ENCODE peak calls at places on chromosome 13, in four cellular contexts. K is fibroblast of lung, W is MCF 10A, L is NCI-H345. B is an unnamed sample.

GRCh38 chr13:113837554-113838355 is 26.1 kb downstream of the GAS6 start:
- DNase-seq in K (peak), W (peak), L (peak), B (no peak)

GRCh38 chr13:110329258-110329657 is 22.2 kb downstream of the COL4A2 start:
- DNase-seq in K (peak), W (no peak), L (no peak), B (no peak)

GRCh38 chr13:113448885-113449692 is 4.2 kb downstream of the ADPRHL1 start:
- DNase-seq in K (no peak), W (peak), L (peak), B (peak)

GRCh38 chr13:93289842-93290241 is 63.2 kb downstream of the GPC6 start:
- DNase-seq in K (no peak), W (no peak), L (no peak), B (peak)

GRCh38 chr13:113545455-113545930 is 39.1 kb upstream of the TFDP1 start:
- DNase-seq in K (peak), W (no peak), L (no peak), B (no peak)

GRCh38 chr13:109785892-109786450 is 412 bp downstream of the IRS2 start:
- DNase-seq in K (no peak), W (no peak), L (no peak), B (no peak)

GRCh38 chr13:64680739-64681138 is 2549.4 kb downstream of the PCDH9 start:
- DNase-seq in K (no peak), W (peak), L (no peak), B (no peak)

GRCh38 chr13:59823495-59823894 is 340.2 kb downstream of the DIAPH3 start:
- DNase-seq in K (peak), W (peak), L (no peak), B (no peak)

GRCh38 chr13:106532111-106532929 is 3.1 kb downstream of the EFNB2 start:
- DNase-seq in K (peak), W (peak), L (no peak), B (no peak)

GRCh38 chr13:113672002-113672651 is 5.1 kb downstream of the GRK1 start:
- DNase-seq in K (no peak), W (no peak), L (no peak), B (no peak)

GRCh38 chr13:109166807-109167206 is 537.4 kb downstream of the MYO16 start:
- DNase-seq in K (no peak), W (no peak), L (no peak), B (no peak)

GRCh38 chr13:84776578-84776977 is 894.3 kb upstream of the SLITRK1 start:
- DNase-seq in K (no peak), W (no peak), L (no peak), B (no peak)

GRCh38 chr13:32426191-32426980 is 1.5 kb downstream of the N4BP2L1 start:
- DNase-seq in K (no peak), W (no peak), L (no peak), B (no peak)

GRCh38 chr13:90690458-90691063 is 656.9 kb upstream of the MIR17HG start:
- DNase-seq in K (peak), W (no peak), L (no peak), B (no peak)

GRCh38 chr13:98821372-98822237 is 69.1 kb upstream of the SLC15A1 start:
- DNase-seq in K (peak), W (no peak), L (no peak), B (no peak)

GRCh38 chr13:27830010-27830409 is 37.7 kb downstream of the GSX1 start:
- DNase-seq in K (peak), W (peak), L (peak), B (no peak)

GRCh38 chr13:49652691-49653305 is 24.5 kb downstream of the ARL11 start:
- DNase-seq in K (no peak), W (peak), L (no peak), B (no peak)

GRCh38 chr13:110418944-110419343 is 111.9 kb downstream of the COL4A2 start:
- DNase-seq in K (no peak), W (no peak), L (no peak), B (no peak)

GRCh38 chr13:77511552-77511951 is 24.0 kb upstream of the SCEL start:
- DNase-seq in K (peak), W (no peak), L (peak), B (peak)

GRCh38 chr13:39224841-39225240 is 186.6 kb downstream of the NHLRC3 start:
- DNase-seq in K (no peak), W (peak), L (no peak), B (no peak)

GRCh38 chr13:48562296-48563066 is 29.6 kb upstream of the RCBTB2 start:
- DNase-seq in K (peak), W (no peak), L (no peak), B (no peak)

GRCh38 chr13:44086389-44086788 is 206.7 kb downstream of the LACC1 start:
- DNase-seq in K (no peak), W (no peak), L (no peak), B (no peak)

GRCh38 chr13:92494915-92495314 is 731.7 kb upstream of the GPC6 start:
- DNase-seq in K (no peak), W (no peak), L (no peak), B (no peak)

GRCh38 chr13:33052446-33052845 is 36.2 kb downstream of the KL start:
- DNase-seq in K (peak), W (no peak), L (no peak), B (no peak)

B was measured in NCI-H2029.